ENCODE peak calls at places on chromosomes 12 and 14, in six cellular contexts. B is coronary artery, D is cardiac muscle cell, J is GM13976, V is neural progenitor cell, L is mesothelial cell of epicardium. S is an unnamed sample.

GRCh38 chr14:50040401-50040775 is 76.0 kb downstream of the VCPKMT start:
- DNase-seq in J (peak), L (no peak), V (no peak), D (no peak), B (no peak), S (peak)

GRCh38 chr14:39145266-39145966 is 24.7 kb downstream of the TRAPPC6B start:
- DNase-seq in D (no peak), J (no peak), L (no peak), V (no peak), B (no peak), S (no peak)

GRCh38 chr12:25839470-25839869 is 119.0 kb upstream of the RASSF8 start:
- DNase-seq in V (no peak), D (no peak), B (no peak), L (no peak), J (no peak), S (no peak)

GRCh38 chr12:121789233-121789781 is 4.2 kb downstream of the RHOF start:
- DNase-seq in V (no peak), J (no peak), D (no peak), L (no peak), B (no peak), S (peak)

GRCh38 chr12:85603556-85603955 is 232.7 kb downstream of the RASSF9 start:
- DNase-seq in D (no peak), V (no peak), L (no peak), B (no peak), J (no peak), S (no peak)

GRCh38 chr12:14454098-14454907 is 88.8 kb downstream of the ATF7IP start:
- DNase-seq in V (peak), L (no peak), B (no peak), J (peak), D (peak), S (peak)

GRCh38 chr12:94753071-94753779 is 102.9 kb upstream of the TMCC3 start:
- DNase-seq in V (peak), B (no peak), D (no peak), L (no peak), J (no peak), S (no peak)

GRCh38 chr12:41339784-41340183 is 151.7 kb downstream of the PDZRN4 start:
- DNase-seq in L (no peak), V (no peak), D (no peak), B (no peak), J (no peak), S (no peak)

GRCh38 chr14:87131879-87132278 is 861.1 kb downstream of the GALC start:
- DNase-seq in V (no peak), L (no peak), B (no peak), J (no peak), D (no peak), S (no peak)

GRCh38 chr14:75906228-75906627 is 75.6 kb downstream of the TGFB3 start:
- DNase-seq in L (no peak), V (no peak), B (no peak), D (no peak), J (no peak), S (no peak)

GRCh38 chr12:80165741-80166140 is 66.4 kb downstream of the OTOGL start:
- DNase-seq in B (no peak), L (no peak), J (no peak), D (no peak), V (no peak), S (no peak)
- TF ChIP-seq CTCF in B (no peak), L (no peak), J (no peak), D (no peak), V (no peak), S (no peak)

GRCh38 chr14:104973215-104974145 is 4.7 kb downstream of the AHNAK2 start:
- DNase-seq in L (peak), V (peak), J (no peak), D (no peak), B (peak), S (no peak)
- TF ChIP-seq CTCF in L (no peak), V (no peak), J (no peak), D (no peak), B (no peak), S (no peak)

DNA sequence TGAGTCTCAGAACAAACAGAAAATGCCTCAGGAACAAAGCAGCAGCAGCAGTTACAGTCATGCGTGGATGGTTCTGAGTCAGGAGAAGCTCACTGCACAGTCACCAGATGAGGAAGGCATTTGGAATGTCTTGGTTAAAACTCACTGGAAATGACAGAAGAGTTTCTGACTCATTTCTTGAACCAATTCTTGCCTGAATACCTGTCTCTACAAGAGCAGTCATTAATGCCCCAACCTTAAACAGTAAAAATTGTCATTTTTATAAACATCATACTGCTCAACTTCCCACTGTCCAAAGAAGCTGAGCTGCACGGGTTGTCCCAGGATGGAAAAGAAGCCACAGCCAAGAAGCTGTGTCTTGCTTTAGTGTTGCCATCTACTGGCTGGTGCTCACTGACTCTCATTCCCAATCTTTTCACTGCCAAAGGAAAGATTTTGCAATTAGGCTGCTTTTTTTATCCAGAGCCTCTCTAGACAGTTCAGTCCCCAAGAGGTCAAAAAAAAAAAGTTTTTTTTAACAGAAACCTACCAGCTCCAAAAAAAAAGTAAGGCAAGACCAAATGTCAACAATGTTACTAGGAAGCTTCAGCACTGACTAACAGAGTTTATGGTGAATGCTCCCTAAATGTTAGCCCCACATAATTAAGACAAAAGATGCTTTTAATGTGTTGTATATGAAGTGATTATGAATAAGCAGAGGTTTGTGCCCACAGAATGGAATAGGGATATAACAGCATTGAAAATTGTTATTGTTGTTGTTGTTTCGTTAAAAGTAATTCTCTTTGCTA is 40.4 kb downstream of the KICS2 start:
- DNase-seq in D (peak), J (no peak), L (no peak), V (peak), B (no peak), S (no peak)
- TF ChIP-seq CTCF in D (peak), J (no peak), L (no peak), V (peak), B (no peak), S (no peak)

GRCh38 chr14:26252176-26252575 is 345.7 kb downstream of the NOVA1 start:
- DNase-seq in V (no peak), B (no peak), L (no peak), D (no peak), J (no peak), S (no peak)

DNA sequence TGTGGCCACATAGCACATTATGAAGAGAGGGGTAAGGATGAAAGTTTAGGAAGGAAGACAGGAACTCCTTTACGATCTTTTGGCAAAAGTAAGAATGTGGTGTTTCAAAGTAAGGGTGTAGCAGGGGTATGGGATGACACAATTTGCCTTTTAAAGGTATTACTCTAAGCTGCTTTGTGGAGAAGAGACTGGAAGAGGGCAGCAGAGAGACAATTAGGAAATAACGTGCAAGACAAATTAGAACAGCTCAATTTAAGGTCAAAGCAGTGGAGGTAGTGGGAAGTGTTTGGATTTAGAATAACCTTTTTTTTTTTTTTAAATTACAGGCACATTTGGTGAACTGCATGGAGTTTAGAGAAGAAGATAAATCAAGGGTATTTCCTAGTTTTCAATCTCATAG is 342.6 kb downstream of the NOVA1 start:
- DNase-seq in B (no peak), V (peak), D (peak), J (no peak), L (no peak), S (no peak)
- TF ChIP-seq CTCF in B (no peak), V (peak), D (peak), J (no peak), L (no peak), S (no peak)

GRCh38 chr12:12611512-12612306 is at the start of gene CREBL2:
- DNase-seq in B (peak), V (peak), L (peak), J (peak), D (peak), S (peak)

GRCh38 chr12:12609692-12610091 is 2.0 kb upstream of the CREBL2 start:
- DNase-seq in B (no peak), V (no peak), L (no peak), J (no peak), D (no peak), S (no peak)

GRCh38 chr12:12610711-12611110 is 965 bp upstream of the CREBL2 start:
- DNase-seq in J (no peak), L (no peak), D (no peak), B (no peak), V (no peak), S (no peak)

GRCh38 chr12:12606793-12607589 is 4.7 kb upstream of the CREBL2 start:
- DNase-seq in J (peak), B (no peak), L (no peak), V (no peak), D (no peak), S (no peak)

GRCh38 chr12:12608557-12608957 is 3.1 kb upstream of the CREBL2 start:
- DNase-seq in L (no peak), D (no peak), J (peak), B (no peak), V (no peak), S (peak)
- TF ChIP-seq CTCF in L (no peak), D (no peak), J (peak), B (no peak), V (no peak), S (no peak)

DNA sequence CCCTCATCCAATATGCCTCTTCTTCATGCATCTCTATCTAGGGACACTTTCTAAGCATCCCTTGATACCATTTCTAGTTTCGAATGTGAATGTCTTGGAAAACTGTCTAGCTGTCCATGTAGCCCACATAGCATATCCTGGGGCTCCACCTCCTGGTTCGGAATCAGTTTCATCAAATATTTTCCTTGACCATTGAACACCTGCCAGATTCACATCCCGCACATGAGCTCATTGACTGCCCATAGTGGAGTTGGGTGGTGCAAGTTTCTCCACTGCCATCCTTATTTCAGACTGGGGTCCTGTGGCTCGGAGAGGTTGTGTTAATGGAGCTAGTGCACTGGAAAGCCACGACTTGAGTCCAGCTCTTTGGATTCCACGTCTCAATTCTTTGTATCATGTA is 58.6 kb upstream of the TMEM263 start:
- DNase-seq in L (no peak), D (no peak), V (no peak), B (no peak), J (no peak), S (no peak)
- TF ChIP-seq CTCF in L (no peak), D (no peak), V (no peak), B (no peak), J (no peak), S (no peak)

GRCh38 chr12:108099085-108099484 is 30.0 kb upstream of the WSCD2 start:
- DNase-seq in L (no peak), B (peak), D (no peak), J (no peak), V (no peak), S (no peak)
- TF ChIP-seq CTCF in L (no peak), B (peak), D (peak), J (peak), V (peak), S (no peak)

GRCh38 chr14:81618695-81619094 is 85.0 kb upstream of the SEL1L start:
- DNase-seq in J (no peak), L (no peak), B (no peak), V (no peak), D (no peak), S (no peak)
- TF ChIP-seq CTCF in J (no peak), L (no peak), B (no peak), V (no peak), D (no peak), S (no peak)

S was measured in activated CD8-positive, alpha-beta T cell treated with anti-CD3 and anti-CD28 coated beads for 36 hours.